ENCODE peak calls at places on chromosomes 13 and 19, in seven cellular contexts. T is HCT116, Q is T47D, K is HepG2, G is SK-N-SH, N is GM12878, A is H1. S is an unnamed sample.

GRCh38 chr13:60756306-60756705 is 359.3 kb downstream of the TDRD3 start:
- DNase-seq in T (no peak), Q (no peak), K (no peak), G (no peak), N (no peak), A (no peak), S (no peak)

GRCh38 chr13:31204592-31204991 is 4.8 kb downstream of the B3GLCT start:
- DNase-seq in T (peak), Q (no peak), K (peak), G (peak), N (no peak), A (peak), S (peak)

GRCh38 chr13:109372666-109373065 is 413.7 kb downstream of the IRS2 start:
- DNase-seq in T (no peak), Q (no peak), K (no peak), G (no peak), N (no peak), A (no peak), S (no peak)

GRCh38 chr13:28707629-28708427 is 10.9 kb downstream of the SLC46A3 start:
- DNase-seq in T (no peak), Q (no peak), K (no peak), G (no peak), N (peak), A (no peak), S (peak)

GRCh38 chr13:102021777-102022176 is 380.1 kb downstream of the FGF14 start:
- DNase-seq in T (no peak), Q (no peak), K (no peak), G (no peak), N (no peak), A (no peak), S (no peak)

GRCh38 chr13:26880741-26881140 is 120.2 kb upstream of the GPR12 start:
- DNase-seq in T (no peak), Q (no peak), K (no peak), G (no peak), N (no peak), A (no peak), S (no peak)

GRCh38 chr19:3046621-3047306 is 15.5 kb downstream of the TLE5 start:
- DNase-seq in T (no peak), Q (no peak), K (no peak), G (peak), N (no peak), A (peak), S (peak)

GRCh38 chr13:85379991-85380390 is 419.2 kb downstream of the SLITRK6 start:
- DNase-seq in T (no peak), Q (no peak), K (no peak), G (no peak), N (no peak), A (no peak), S (no peak)

GRCh38 chr13:40187324-40187795 is 479.1 kb downstream of the FOXO1 start:
- DNase-seq in T (no peak), Q (no peak), K (no peak), G (no peak), N (no peak), A (no peak), S (no peak)

GRCh38 chr13:98925949-98926348 is 51.9 kb downstream of the DOCK9 start:
- DNase-seq in T (no peak), Q (no peak), K (no peak), G (no peak), N (no peak), A (no peak), S (no peak)
- TF ChIP-seq JUND in T (no peak), Q (no peak), K (no peak), G (no peak), N (no peak), A (no peak), S (no peak)

DNA sequence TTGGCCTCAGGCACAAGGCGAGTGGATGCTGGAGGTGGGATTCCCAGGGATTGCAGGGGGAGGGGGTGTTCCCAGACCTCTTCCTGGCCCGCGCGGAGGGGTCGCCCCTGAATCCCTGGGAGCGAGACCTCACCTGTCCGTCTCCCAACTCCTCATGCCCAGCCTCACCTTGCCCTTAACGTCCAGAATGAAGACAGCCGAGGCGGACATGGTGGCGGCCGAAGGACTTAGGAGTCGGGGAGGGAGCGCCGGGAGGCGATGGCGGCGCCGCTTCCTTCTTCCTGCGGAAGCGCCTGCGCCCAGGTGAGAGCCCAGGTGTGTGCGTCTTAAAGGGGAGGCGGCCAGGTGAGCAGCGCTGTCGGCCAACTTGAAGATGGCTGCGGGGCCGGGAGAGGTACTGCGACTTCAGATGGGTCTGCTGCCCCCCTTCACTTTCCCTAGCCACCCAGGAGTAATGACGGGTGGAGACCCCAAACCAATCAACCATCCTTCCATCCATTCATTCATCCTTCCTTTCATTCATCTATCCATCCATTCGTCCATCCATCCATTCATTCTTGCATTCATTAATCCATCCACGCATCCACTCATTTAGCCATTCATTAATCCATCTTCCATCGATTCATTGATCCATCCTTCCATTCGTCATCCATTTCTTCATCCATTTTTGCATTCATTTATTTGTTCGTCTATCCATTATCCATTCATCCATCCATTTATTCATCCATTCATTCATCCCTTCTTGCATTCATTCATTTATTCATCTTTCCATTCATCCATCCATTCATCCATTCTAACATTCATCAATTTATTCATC is at the start of gene AP1M2:
- DNase-seq in T (peak), Q (no peak), K (no peak), G (no peak), N (no peak), A (peak), S (no peak)
- TF ChIP-seq JUND in T (no peak), Q (no peak), K (no peak), G (no peak), N (no peak), A (no peak), S (no peak)

DNA sequence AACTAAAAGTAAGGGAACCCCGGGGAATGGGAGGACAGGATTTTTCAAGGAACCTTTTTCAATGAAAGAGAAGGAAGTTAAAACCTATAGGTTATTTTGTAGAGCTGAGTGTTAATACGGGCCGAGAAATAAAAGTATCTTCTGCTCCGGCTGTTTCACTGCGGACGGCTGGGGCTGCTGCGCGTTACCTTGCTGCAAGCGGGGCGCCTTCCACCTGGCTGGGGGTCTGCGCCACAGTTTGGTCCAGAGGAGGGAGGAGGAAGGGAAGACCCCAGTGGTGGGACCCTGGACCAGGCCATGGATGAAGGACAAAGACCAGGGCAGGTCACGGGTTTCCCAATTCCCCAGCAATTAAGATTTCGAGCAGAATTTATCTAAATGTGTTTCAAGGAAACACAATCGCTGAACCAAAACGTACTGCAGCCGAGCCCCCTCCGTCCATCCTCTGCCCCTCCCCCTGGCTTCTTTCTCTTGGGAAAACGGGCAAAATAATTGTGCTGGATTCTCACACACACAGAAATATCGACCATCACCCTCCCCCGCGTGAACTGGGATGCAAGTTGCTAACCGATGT is 2.9 kb downstream of the SOX1 start:
- DNase-seq in T (no peak), Q (no peak), K (no peak), G (no peak), N (no peak), A (peak), S (no peak)
- TF ChIP-seq JUND in T (no peak), Q (no peak), K (no peak), G (no peak), N (no peak), A (no peak), S (no peak)

DNA sequence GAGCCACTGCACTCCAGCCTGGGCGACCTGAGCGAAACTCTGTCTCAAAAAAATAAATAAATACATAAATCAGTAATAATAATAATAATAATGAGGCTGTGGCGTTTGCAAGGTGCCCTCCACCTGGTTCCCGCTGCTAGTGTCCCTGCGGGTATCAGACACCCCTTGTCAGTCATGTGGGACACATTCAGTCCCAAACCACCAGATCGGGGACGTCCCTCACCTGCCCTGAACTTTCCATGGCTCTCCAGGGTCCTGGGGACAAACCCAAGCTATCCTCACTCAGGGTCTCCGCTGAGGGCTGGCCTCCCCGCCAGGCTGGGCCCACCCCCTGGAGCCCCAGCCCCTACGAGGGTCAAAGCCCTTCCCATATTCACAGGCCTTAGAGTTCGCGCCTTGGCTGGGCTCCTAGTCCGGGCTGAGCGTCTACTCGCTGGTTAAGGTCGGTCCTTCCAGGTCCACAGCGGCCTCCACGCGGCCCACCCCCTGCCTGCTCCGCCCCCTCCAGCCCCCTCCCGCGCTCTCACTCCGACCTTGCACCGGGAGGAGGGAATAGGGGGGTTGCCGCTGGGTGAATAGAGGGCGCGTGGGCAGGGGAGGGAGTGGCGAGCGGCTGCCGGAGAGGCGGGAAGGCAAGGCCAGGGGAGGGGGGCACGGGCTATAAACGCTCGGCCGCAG is 349 bp upstream of the KISS1R start:
- DNase-seq in T (no peak), Q (no peak), K (peak), G (peak), N (no peak), A (peak), S (peak)
- TF ChIP-seq JUND in T (no peak), Q (no peak), K (no peak), G (no peak), N (no peak), A (no peak), S (no peak)